ENCODE peak calls at places on chromosomes 7 and 10, in seven cellular contexts. One of them, this sample, is unnamed.
A peak's percentile ranks its signal among the peaks of the same experiment; 100 is the strongest.

GRCh38 chr10:49534670-49535381 is 4.1 kb downstream of the ERCC6 start:
- DNase-seq in GM23338: no peak
- DNase-seq in esophagus squamous epithelium: no peak
- DNase-seq in tibial artery: no peak
- DNase-seq in body of pancreas: no peak
- DNase-seq in pancreas: no peak
- DNase-seq in SK-N-SH: no peak
- DNase-seq in this sample: no peak

GRCh38 chr7:75905785-75906604 is 9.0 kb upstream of the POR start:
- DNase-seq in tibial artery: peak; percentile 75
- DNase-seq in SK-N-SH: no peak
- DNase-seq in pancreas: peak; percentile 42
- DNase-seq in body of pancreas: peak; percentile 48
- DNase-seq in GM23338: peak; percentile 72
- DNase-seq in esophagus squamous epithelium: no peak
- DNase-seq in this sample: peak; percentile 84

GRCh38 chr10:17181751-17182150 is 19.7 kb downstream of the TRDMT1 start:
- DNase-seq in esophagus squamous epithelium: no peak
- DNase-seq in pancreas: no peak
- DNase-seq in tibial artery: no peak
- DNase-seq in SK-N-SH: no peak
- DNase-seq in body of pancreas: no peak
- DNase-seq in GM23338: peak; percentile 17
- DNase-seq in this sample: no peak

GRCh38 chr7:96093435-96093834 is 228.5 kb downstream of the SLC25A13 start:
- DNase-seq in esophagus squamous epithelium: no peak
- DNase-seq in pancreas: no peak
- DNase-seq in SK-N-SH: no peak
- DNase-seq in body of pancreas: no peak
- DNase-seq in tibial artery: no peak
- DNase-seq in GM23338: no peak
- DNase-seq in this sample: no peak

GRCh38 chr10:76558586-76558985 is 1079.0 kb downstream of the KCNMA1 start:
- DNase-seq in GM23338: no peak
- DNase-seq in body of pancreas: peak; percentile 73
- DNase-seq in tibial artery: peak; percentile 70
- DNase-seq in esophagus squamous epithelium: no peak
- DNase-seq in pancreas: peak; percentile 63
- DNase-seq in SK-N-SH: no peak
- DNase-seq in this sample: no peak

GRCh38 chr10:98078774-98079173 is 48.4 kb upstream of the CRTAC1 start:
- DNase-seq in pancreas: no peak
- DNase-seq in tibial artery: no peak
- DNase-seq in GM23338: no peak
- DNase-seq in body of pancreas: no peak
- DNase-seq in esophagus squamous epithelium: no peak
- DNase-seq in SK-N-SH: no peak
- DNase-seq in this sample: no peak

GRCh38 chr7:123260428-123260960 is 60.7 kb upstream of the SLC13A1 start:
- DNase-seq in esophagus squamous epithelium: no peak
- DNase-seq in SK-N-SH: no peak
- DNase-seq in pancreas: no peak
- DNase-seq in GM23338: no peak
- DNase-seq in tibial artery: no peak
- DNase-seq in body of pancreas: peak; percentile 9
- DNase-seq in this sample: no peak

GRCh38 chr7:4612939-4613841 is 68.9 kb upstream of the FOXK1 start:
- DNase-seq in tibial artery: no peak
- DNase-seq in esophagus squamous epithelium: no peak
- DNase-seq in SK-N-SH: peak; percentile 22
- DNase-seq in body of pancreas: no peak
- DNase-seq in pancreas: no peak
- DNase-seq in GM23338: peak; percentile 69
- DNase-seq in this sample: no peak

GRCh38 chr7:40239755-40240303 is 105.0 kb downstream of the SUGCT start:
- DNase-seq in esophagus squamous epithelium: no peak
- DNase-seq in tibial artery: no peak
- DNase-seq in GM23338: no peak
- DNase-seq in SK-N-SH: peak; percentile 58
- DNase-seq in pancreas: no peak
- DNase-seq in body of pancreas: no peak
- DNase-seq in this sample: peak; percentile 12

GRCh38 chr10:69061305-69062161 is 26.4 kb upstream of the SRGN start:
- DNase-seq in SK-N-SH: peak; percentile 21
- DNase-seq in body of pancreas: peak; percentile 45
- DNase-seq in pancreas: peak; percentile 28
- DNase-seq in tibial artery: peak; percentile 85
- DNase-seq in esophagus squamous epithelium: no peak
- DNase-seq in GM23338: no peak
- DNase-seq in this sample: peak; percentile 66

GRCh38 chr10:266974-267425 is 131.7 kb downstream of the ZMYND11 start:
- DNase-seq in GM23338: no peak
- DNase-seq in tibial artery: no peak
- DNase-seq in SK-N-SH: peak; percentile 43
- DNase-seq in pancreas: no peak
- DNase-seq in esophagus squamous epithelium: no peak
- DNase-seq in body of pancreas: no peak
- DNase-seq in this sample: no peak

GRCh38 chr10:70563230-70563629 is 39.3 kb downstream of the PRF1 start:
- DNase-seq in body of pancreas: peak; percentile 5
- DNase-seq in SK-N-SH: peak; percentile 49
- DNase-seq in GM23338: no peak
- DNase-seq in tibial artery: no peak
- DNase-seq in pancreas: no peak
- DNase-seq in esophagus squamous epithelium: no peak
- DNase-seq in this sample: peak; percentile 31

GRCh38 chr10:70566515-70567290 is 35.8 kb downstream of the PRF1 start:
- DNase-seq in tibial artery: no peak
- DNase-seq in pancreas: no peak
- DNase-seq in body of pancreas: no peak
- DNase-seq in GM23338: no peak
- DNase-seq in SK-N-SH: no peak
- DNase-seq in esophagus squamous epithelium: no peak
- DNase-seq in this sample: peak; percentile 34

GRCh38 chr10:70564113-70564725 is 38.3 kb downstream of the PRF1 start:
- DNase-seq in SK-N-SH: no peak
- DNase-seq in GM23338: no peak
- DNase-seq in body of pancreas: no peak
- DNase-seq in pancreas: no peak
- DNase-seq in esophagus squamous epithelium: no peak
- DNase-seq in tibial artery: no peak
- DNase-seq in this sample: peak; percentile 37

GRCh38 chr10:70565556-70566514 is 36.7 kb downstream of the PRF1 start:
- DNase-seq in esophagus squamous epithelium: no peak
- DNase-seq in body of pancreas: no peak
- DNase-seq in pancreas: no peak
- DNase-seq in SK-N-SH: no peak
- DNase-seq in tibial artery: no peak
- DNase-seq in GM23338: no peak
- DNase-seq in this sample: peak; percentile 35

DNA sequence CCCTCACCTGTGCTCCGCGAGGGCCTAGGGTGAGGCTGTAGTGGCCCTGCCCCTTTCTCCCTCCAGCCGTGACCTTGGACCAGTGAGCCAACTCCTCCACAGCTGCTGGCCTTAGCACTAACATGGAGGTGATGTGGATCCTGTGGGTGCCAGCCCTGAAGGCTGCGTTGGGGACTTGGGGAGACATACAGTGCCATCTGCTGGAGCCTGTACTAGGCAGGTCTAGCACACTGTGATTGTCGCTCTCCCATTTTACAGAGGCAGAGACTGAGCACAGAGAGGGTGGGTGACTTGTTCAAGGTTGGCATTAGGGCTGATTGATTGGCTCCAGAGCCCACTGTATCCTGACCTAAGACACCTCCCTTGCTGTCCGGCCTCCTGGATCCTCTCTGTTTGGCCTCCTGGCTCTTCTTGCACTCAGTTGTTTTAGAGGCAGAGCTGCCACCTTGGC is 37.6 kb downstream of the PRF1 start:
- DNase-seq in pancreas: no peak
- DNase-seq in esophagus squamous epithelium: no peak
- DNase-seq in tibial artery: no peak
- DNase-seq in body of pancreas: no peak
- DNase-seq in GM23338: no peak
- DNase-seq in SK-N-SH: no peak
- DNase-seq in this sample: no peak
- TF ChIP-seq CTCF in pancreas: no peak
- TF ChIP-seq CTCF in esophagus squamous epithelium: no peak
- TF ChIP-seq CTCF in tibial artery: no peak
- TF ChIP-seq CTCF in body of pancreas: no peak
- TF ChIP-seq CTCF in GM23338: no peak
- TF ChIP-seq CTCF in SK-N-SH: no peak
- TF ChIP-seq CTCF in this sample: no peak

GRCh38 chr7:137984181-137985041 is 17.5 kb downstream of the CREB3L2 start:
- DNase-seq in esophagus squamous epithelium: no peak
- DNase-seq in pancreas: no peak
- DNase-seq in SK-N-SH: no peak
- DNase-seq in GM23338: no peak
- DNase-seq in body of pancreas: no peak
- DNase-seq in tibial artery: no peak
- DNase-seq in this sample: no peak

GRCh38 chr7:137985897-137986251 is 16.0 kb downstream of the CREB3L2 start:
- DNase-seq in GM23338: no peak
- DNase-seq in esophagus squamous epithelium: no peak
- DNase-seq in SK-N-SH: no peak
- DNase-seq in tibial artery: no peak
- DNase-seq in pancreas: no peak
- DNase-seq in body of pancreas: no peak
- DNase-seq in this sample: no peak

GRCh38 chr7:137986252-137987010 is 15.5 kb downstream of the CREB3L2 start:
- DNase-seq in esophagus squamous epithelium: no peak
- DNase-seq in tibial artery: no peak
- DNase-seq in SK-N-SH: no peak
- DNase-seq in GM23338: no peak
- DNase-seq in body of pancreas: peak; percentile 27
- DNase-seq in pancreas: no peak
- DNase-seq in this sample: no peak

GRCh38 chr7:137987011-137987334 is 14.9 kb downstream of the CREB3L2 start:
- DNase-seq in SK-N-SH: no peak
- DNase-seq in tibial artery: no peak
- DNase-seq in pancreas: no peak
- DNase-seq in esophagus squamous epithelium: no peak
- DNase-seq in body of pancreas: no peak
- DNase-seq in GM23338: no peak
- DNase-seq in this sample: no peak

DNA sequence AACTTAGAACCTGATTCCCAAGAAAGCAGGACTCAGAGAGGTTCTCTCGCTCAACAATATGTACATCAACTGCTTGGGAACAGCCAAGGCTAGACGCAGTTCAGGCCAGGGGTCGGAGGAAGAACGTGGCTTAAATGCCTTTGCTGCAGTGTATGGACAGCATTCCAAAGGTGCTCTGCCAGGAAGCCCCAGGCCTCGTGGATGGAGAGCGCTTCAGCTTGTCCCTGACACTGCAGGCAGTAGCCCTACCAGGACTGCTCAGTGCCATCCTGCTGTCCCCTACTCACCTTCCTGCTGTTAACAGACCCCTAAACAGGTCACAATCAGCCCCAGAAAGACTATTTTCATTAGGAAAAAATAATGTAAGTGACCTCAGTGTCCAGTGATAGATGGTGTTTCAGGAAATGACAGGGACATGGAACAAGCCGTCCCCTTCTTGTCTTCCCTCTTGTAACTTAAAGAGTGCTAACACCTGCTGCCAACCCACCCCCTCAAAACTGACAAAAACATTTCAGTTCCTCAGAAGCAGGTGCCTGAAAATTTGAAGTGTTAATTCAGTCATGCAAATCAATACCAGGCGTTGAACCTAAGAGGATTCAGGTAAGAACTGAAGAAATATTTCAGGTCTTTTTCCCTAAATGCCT is 16.5 kb downstream of the CREB3L2 start:
- DNase-seq in GM23338: peak; percentile 30
- DNase-seq in esophagus squamous epithelium: no peak
- DNase-seq in tibial artery: no peak
- DNase-seq in body of pancreas: no peak
- DNase-seq in pancreas: no peak
- DNase-seq in SK-N-SH: no peak
- DNase-seq in this sample: no peak
- H3K4me1 ChIP-seq in GM23338: peaks cover 27% of the 10 kb centered on the region
- H3K4me1 ChIP-seq in esophagus squamous epithelium: peaks cover 87% of the 10 kb centered on the region
- H3K4me1 ChIP-seq in tibial artery: peaks cover 94% of the 10 kb centered on the region
- H3K4me1 ChIP-seq in body of pancreas: peaks cover 59% of the 10 kb centered on the region
- H3K4me1 ChIP-seq in pancreas: peaks cover 47% of the 10 kb centered on the region
- H3K4me1 ChIP-seq in SK-N-SH: peaks cover 46% of the 10 kb centered on the region
- H3K4me1 ChIP-seq in this sample: peaks cover 89% of the 10 kb centered on the region

GRCh38 chr10:104640339-104641149 is 546 bp upstream of the SORCS3 start:
- DNase-seq in SK-N-SH: peak; percentile 73
- DNase-seq in body of pancreas: no peak
- DNase-seq in esophagus squamous epithelium: no peak
- DNase-seq in pancreas: no peak
- DNase-seq in GM23338: peak; percentile 38
- DNase-seq in tibial artery: no peak
- DNase-seq in this sample: no peak
- H3K4me3 ChIP-seq in SK-N-SH: no peak overlapping the region
- H3K4me3 ChIP-seq in body of pancreas: no peak overlapping the region
- H3K4me3 ChIP-seq in esophagus squamous epithelium: peak overlapping the region; percentile 22
- H3K4me3 ChIP-seq in pancreas: no peak overlapping the region
- H3K4me3 ChIP-seq in GM23338: peak overlapping the region; percentile 82
- H3K4me3 ChIP-seq in tibial artery: no peak overlapping the region
- H3K4me3 ChIP-seq in this sample: no peak overlapping the region

GRCh38 chr7:103528152-103528551 is 82.1 kb upstream of the SLC26A5 start:
- DNase-seq in GM23338: no peak
- DNase-seq in body of pancreas: no peak
- DNase-seq in SK-N-SH: no peak
- DNase-seq in tibial artery: no peak
- DNase-seq in esophagus squamous epithelium: no peak
- DNase-seq in pancreas: no peak
- DNase-seq in this sample: no peak

GRCh38 chr7:103521917-103522316 is 75.9 kb upstream of the SLC26A5 start:
- DNase-seq in pancreas: no peak
- DNase-seq in SK-N-SH: no peak
- DNase-seq in body of pancreas: no peak
- DNase-seq in esophagus squamous epithelium: no peak
- DNase-seq in tibial artery: no peak
- DNase-seq in GM23338: peak; percentile 12
- DNase-seq in this sample: no peak

DNA sequence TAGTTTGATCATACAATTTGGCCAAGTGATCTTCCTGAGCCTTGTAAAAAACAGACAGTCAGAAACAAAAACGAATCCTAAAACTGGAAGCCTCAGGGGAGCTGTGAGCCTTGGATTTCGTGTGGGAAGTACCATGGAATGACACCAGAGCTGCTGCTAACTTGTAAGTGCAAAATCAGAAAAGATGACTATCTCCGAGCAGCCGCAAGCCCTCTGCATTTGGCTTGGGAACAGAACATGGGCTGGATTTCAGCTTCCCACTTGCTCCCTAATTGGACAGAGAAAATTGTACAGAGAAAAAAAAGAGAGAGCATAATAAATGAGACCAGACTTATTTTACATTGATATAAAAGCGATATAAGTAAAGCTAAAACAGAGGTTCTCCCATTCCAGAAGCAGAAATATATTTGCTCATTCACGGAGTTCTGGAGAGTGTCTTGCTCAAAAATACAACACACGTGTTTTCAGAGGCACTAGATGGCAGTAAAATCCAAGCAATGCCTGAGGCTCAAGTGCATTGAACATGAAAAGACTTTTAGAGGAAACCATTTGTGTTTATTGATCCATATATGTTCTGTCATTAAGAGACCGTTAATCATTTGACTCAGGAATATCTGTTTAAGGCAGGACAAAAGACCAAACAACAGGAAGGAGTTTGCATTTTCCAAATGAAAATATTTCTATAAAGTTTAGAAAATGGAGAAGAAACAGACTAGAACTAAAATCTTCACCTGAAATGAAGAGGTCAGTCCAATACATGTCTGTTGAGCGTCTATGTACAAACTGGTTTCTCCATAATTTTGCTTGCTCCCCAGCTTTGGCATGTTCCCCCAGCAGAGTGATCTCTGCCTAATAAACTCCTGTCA is 78.3 kb upstream of the SLC26A5 start:
- DNase-seq in SK-N-SH: peak; percentile 72
- DNase-seq in GM23338: peak; percentile 49
- DNase-seq in pancreas: no peak
- DNase-seq in esophagus squamous epithelium: no peak
- DNase-seq in tibial artery: no peak
- DNase-seq in body of pancreas: no peak
- DNase-seq in this sample: no peak
- TF ChIP-seq CTCF in SK-N-SH: peak; percentile 77
- TF ChIP-seq CTCF in GM23338: peak; percentile 69
- TF ChIP-seq CTCF in pancreas: no peak
- TF ChIP-seq CTCF in esophagus squamous epithelium: peak; percentile 18
- TF ChIP-seq CTCF in tibial artery: peak; percentile 44
- TF ChIP-seq CTCF in body of pancreas: no peak
- TF ChIP-seq CTCF in this sample: peak; percentile 42